ENCODE peak calls at places on chromosomes 4 and X, in nine cellular contexts. One of them, this sample, is unnamed.
A peak's percentile ranks its signal among the peaks of the same experiment; 100 is the strongest.

GRCh38 chr4:21451032-21451431 is 497.5 kb downstream of the KCNIP4 start:
- DNase-seq in KBM-7: no peak
- DNase-seq in neural crest cell: no peak
- DNase-seq in AG08395: no peak
- DNase-seq in sciatic nerve: no peak
- DNase-seq in stimulated activated CD8-positive, alpha-beta memory T cell treated with anti-CD3 and anti-CD28 coated beads, Interleukin-12 subunit alpha, Interleukin-12 subunit beta, amount 100 ng/mL, for 4 hours: no peak
- DNase-seq in NCI-H1105: no peak
- DNase-seq in AG04449: no peak
- DNase-seq in GM19239: no peak
- DNase-seq in this sample: peak; percentile 74

GRCh38 chr4:71201817-71202576 is 136.8 kb upstream of the SLC4A4 start:
- DNase-seq in KBM-7: no peak
- DNase-seq in neural crest cell: no peak
- DNase-seq in AG04449: no peak
- DNase-seq in AG08395: no peak
- DNase-seq in stimulated activated CD8-positive, alpha-beta memory T cell treated with anti-CD3 and anti-CD28 coated beads, Interleukin-12 subunit alpha, Interleukin-12 subunit beta, amount 100 ng/mL, for 4 hours: no peak
- DNase-seq in sciatic nerve: no peak
- DNase-seq in GM19239: no peak
- DNase-seq in NCI-H1105: no peak
- DNase-seq in this sample: no peak

GRCh38 chrX:108070891-108071290 is 20.5 kb downstream of the PSMD10 start:
- DNase-seq in NCI-H1105: no peak
- DNase-seq in AG04449: no peak
- DNase-seq in stimulated activated CD8-positive, alpha-beta memory T cell treated with anti-CD3 and anti-CD28 coated beads, Interleukin-12 subunit alpha, Interleukin-12 subunit beta, amount 100 ng/mL, for 4 hours: no peak
- DNase-seq in KBM-7: no peak
- DNase-seq in sciatic nerve: no peak
- DNase-seq in neural crest cell: no peak
- DNase-seq in AG08395: peak; percentile 9
- DNase-seq in GM19239: no peak
- DNase-seq in this sample: no peak

GRCh38 chr4:134027931-134028330 is 173.7 kb downstream of the PABPC4L start:
- DNase-seq in NCI-H1105: no peak
- DNase-seq in GM19239: no peak
- DNase-seq in AG08395: peak; percentile 1
- DNase-seq in sciatic nerve: no peak
- DNase-seq in neural crest cell: no peak
- DNase-seq in stimulated activated CD8-positive, alpha-beta memory T cell treated with anti-CD3 and anti-CD28 coated beads, Interleukin-12 subunit alpha, Interleukin-12 subunit beta, amount 100 ng/mL, for 4 hours: no peak
- DNase-seq in AG04449: no peak
- DNase-seq in KBM-7: no peak
- DNase-seq in this sample: no peak

GRCh38 chr4:23921993-23922392 is 32.1 kb upstream of the PPARGC1A start:
- DNase-seq in NCI-H1105: no peak
- DNase-seq in GM19239: no peak
- DNase-seq in stimulated activated CD8-positive, alpha-beta memory T cell treated with anti-CD3 and anti-CD28 coated beads, Interleukin-12 subunit alpha, Interleukin-12 subunit beta, amount 100 ng/mL, for 4 hours: no peak
- DNase-seq in AG04449: no peak
- DNase-seq in KBM-7: no peak
- DNase-seq in sciatic nerve: no peak
- DNase-seq in AG08395: no peak
- DNase-seq in neural crest cell: no peak
- DNase-seq in this sample: no peak

GRCh38 chrX:86002076-86002896 is 45.1 kb downstream of the CHM start:
- DNase-seq in AG08395: no peak
- DNase-seq in NCI-H1105: no peak
- DNase-seq in KBM-7: peak; percentile 60
- DNase-seq in AG04449: no peak
- DNase-seq in stimulated activated CD8-positive, alpha-beta memory T cell treated with anti-CD3 and anti-CD28 coated beads, Interleukin-12 subunit alpha, Interleukin-12 subunit beta, amount 100 ng/mL, for 4 hours: no peak
- DNase-seq in GM19239: no peak
- DNase-seq in neural crest cell: no peak
- DNase-seq in sciatic nerve: no peak
- DNase-seq in this sample: no peak

GRCh38 chr4:186190456-186191265 is 706 bp upstream of the CYP4V2 start:
- DNase-seq in neural crest cell: no peak
- DNase-seq in AG04449: no peak
- DNase-seq in GM19239: peak; percentile 34
- DNase-seq in NCI-H1105: peak; percentile 13
- DNase-seq in sciatic nerve: peak; percentile 74
- DNase-seq in AG08395: peak; percentile 41
- DNase-seq in stimulated activated CD8-positive, alpha-beta memory T cell treated with anti-CD3 and anti-CD28 coated beads, Interleukin-12 subunit alpha, Interleukin-12 subunit beta, amount 100 ng/mL, for 4 hours: peak; percentile 15
- DNase-seq in KBM-7: no peak
- DNase-seq in this sample: peak; percentile 5

GRCh38 chr4:170990989-170991589 is 822.1 kb upstream of the GALNTL6 start:
- DNase-seq in AG08395: no peak
- DNase-seq in NCI-H1105: no peak
- DNase-seq in AG04449: no peak
- DNase-seq in sciatic nerve: no peak
- DNase-seq in GM19239: peak; percentile 2
- DNase-seq in neural crest cell: peak; percentile 19
- DNase-seq in stimulated activated CD8-positive, alpha-beta memory T cell treated with anti-CD3 and anti-CD28 coated beads, Interleukin-12 subunit alpha, Interleukin-12 subunit beta, amount 100 ng/mL, for 4 hours: no peak
- DNase-seq in KBM-7: peak; percentile 77
- DNase-seq in this sample: no peak

GRCh38 chr4:189187531-189188052 is 753.1 kb upstream of the FRG1 start:
- DNase-seq in stimulated activated CD8-positive, alpha-beta memory T cell treated with anti-CD3 and anti-CD28 coated beads, Interleukin-12 subunit alpha, Interleukin-12 subunit beta, amount 100 ng/mL, for 4 hours: no peak
- DNase-seq in GM19239: no peak
- DNase-seq in sciatic nerve: no peak
- DNase-seq in AG08395: no peak
- DNase-seq in NCI-H1105: no peak
- DNase-seq in AG04449: no peak
- DNase-seq in neural crest cell: no peak
- DNase-seq in KBM-7: no peak
- DNase-seq in this sample: no peak

GRCh38 chr4:13670456-13671150 is 43.1 kb upstream of the BOD1L1 start:
- DNase-seq in GM19239: no peak
- DNase-seq in KBM-7: no peak
- DNase-seq in AG04449: no peak
- DNase-seq in AG08395: no peak
- DNase-seq in stimulated activated CD8-positive, alpha-beta memory T cell treated with anti-CD3 and anti-CD28 coated beads, Interleukin-12 subunit alpha, Interleukin-12 subunit beta, amount 100 ng/mL, for 4 hours: no peak
- DNase-seq in sciatic nerve: no peak
- DNase-seq in neural crest cell: no peak
- DNase-seq in NCI-H1105: no peak
- DNase-seq in this sample: no peak

GRCh38 chrX:18415386-18415785 is 10.0 kb upstream of the CDKL5 start:
- DNase-seq in neural crest cell: no peak
- DNase-seq in AG04449: no peak
- DNase-seq in NCI-H1105: no peak
- DNase-seq in GM19239: no peak
- DNase-seq in stimulated activated CD8-positive, alpha-beta memory T cell treated with anti-CD3 and anti-CD28 coated beads, Interleukin-12 subunit alpha, Interleukin-12 subunit beta, amount 100 ng/mL, for 4 hours: no peak
- DNase-seq in sciatic nerve: no peak
- DNase-seq in AG08395: no peak
- DNase-seq in KBM-7: no peak
- DNase-seq in this sample: no peak

GRCh38 chr4:92234393-92235176 is 69.2 kb upstream of the GRID2 start:
- DNase-seq in neural crest cell: no peak
- DNase-seq in GM19239: no peak
- DNase-seq in NCI-H1105: no peak
- DNase-seq in AG08395: peak; percentile 5
- DNase-seq in KBM-7: no peak
- DNase-seq in sciatic nerve: no peak
- DNase-seq in stimulated activated CD8-positive, alpha-beta memory T cell treated with anti-CD3 and anti-CD28 coated beads, Interleukin-12 subunit alpha, Interleukin-12 subunit beta, amount 100 ng/mL, for 4 hours: no peak
- DNase-seq in AG04449: peak; percentile 93
- DNase-seq in this sample: no peak

GRCh38 chr4:126268106-126268505 is 953.4 kb downstream of the FAT4 start:
- DNase-seq in NCI-H1105: no peak
- DNase-seq in AG08395: peak; percentile 7
- DNase-seq in AG04449: no peak
- DNase-seq in KBM-7: no peak
- DNase-seq in sciatic nerve: no peak
- DNase-seq in stimulated activated CD8-positive, alpha-beta memory T cell treated with anti-CD3 and anti-CD28 coated beads, Interleukin-12 subunit alpha, Interleukin-12 subunit beta, amount 100 ng/mL, for 4 hours: no peak
- DNase-seq in GM19239: no peak
- DNase-seq in neural crest cell: no peak
- DNase-seq in this sample: no peak

GRCh38 chr4:123750044-123750443 is 353.4 kb downstream of the SPRY1 start:
- DNase-seq in KBM-7: peak; percentile 37
- DNase-seq in sciatic nerve: no peak
- DNase-seq in neural crest cell: no peak
- DNase-seq in stimulated activated CD8-positive, alpha-beta memory T cell treated with anti-CD3 and anti-CD28 coated beads, Interleukin-12 subunit alpha, Interleukin-12 subunit beta, amount 100 ng/mL, for 4 hours: no peak
- DNase-seq in GM19239: no peak
- DNase-seq in NCI-H1105: no peak
- DNase-seq in AG08395: no peak
- DNase-seq in AG04449: no peak
- DNase-seq in this sample: no peak

GRCh38 chr4:89100853-89101252 is 10.5 kb upstream of the TIGD2 start:
- DNase-seq in GM19239: no peak
- DNase-seq in AG08395: no peak
- DNase-seq in AG04449: no peak
- DNase-seq in sciatic nerve: no peak
- DNase-seq in NCI-H1105: no peak
- DNase-seq in KBM-7: no peak
- DNase-seq in neural crest cell: no peak
- DNase-seq in stimulated activated CD8-positive, alpha-beta memory T cell treated with anti-CD3 and anti-CD28 coated beads, Interleukin-12 subunit alpha, Interleukin-12 subunit beta, amount 100 ng/mL, for 4 hours: no peak
- DNase-seq in this sample: no peak

GRCh38 chr4:61532324-61532723 is 332.2 kb downstream of the ADGRL3 start:
- DNase-seq in KBM-7: no peak
- DNase-seq in GM19239: no peak
- DNase-seq in neural crest cell: peak; percentile 12
- DNase-seq in NCI-H1105: peak; percentile 4
- DNase-seq in sciatic nerve: no peak
- DNase-seq in stimulated activated CD8-positive, alpha-beta memory T cell treated with anti-CD3 and anti-CD28 coated beads, Interleukin-12 subunit alpha, Interleukin-12 subunit beta, amount 100 ng/mL, for 4 hours: no peak
- DNase-seq in AG08395: no peak
- DNase-seq in AG04449: no peak
- DNase-seq in this sample: no peak

GRCh38 chrX:107632291-107632690 is 4.0 kb downstream of the PRPS1 start:
- DNase-seq in AG04449: no peak
- DNase-seq in stimulated activated CD8-positive, alpha-beta memory T cell treated with anti-CD3 and anti-CD28 coated beads, Interleukin-12 subunit alpha, Interleukin-12 subunit beta, amount 100 ng/mL, for 4 hours: no peak
- DNase-seq in GM19239: no peak
- DNase-seq in neural crest cell: no peak
- DNase-seq in NCI-H1105: no peak
- DNase-seq in KBM-7: no peak
- DNase-seq in AG08395: no peak
- DNase-seq in sciatic nerve: no peak
- DNase-seq in this sample: no peak

GRCh38 chr4:182874946-182875345 is 42.2 kb downstream of the DCTD start:
- DNase-seq in stimulated activated CD8-positive, alpha-beta memory T cell treated with anti-CD3 and anti-CD28 coated beads, Interleukin-12 subunit alpha, Interleukin-12 subunit beta, amount 100 ng/mL, for 4 hours: no peak
- DNase-seq in neural crest cell: no peak
- DNase-seq in KBM-7: no peak
- DNase-seq in GM19239: no peak
- DNase-seq in AG04449: no peak
- DNase-seq in sciatic nerve: no peak
- DNase-seq in NCI-H1105: no peak
- DNase-seq in AG08395: no peak
- DNase-seq in this sample: no peak

GRCh38 chr4:96766359-96766758 is 926.5 kb downstream of the PDHA2 start:
- DNase-seq in NCI-H1105: no peak
- DNase-seq in GM19239: no peak
- DNase-seq in AG04449: no peak
- DNase-seq in AG08395: no peak
- DNase-seq in neural crest cell: no peak
- DNase-seq in sciatic nerve: no peak
- DNase-seq in KBM-7: no peak
- DNase-seq in stimulated activated CD8-positive, alpha-beta memory T cell treated with anti-CD3 and anti-CD28 coated beads, Interleukin-12 subunit alpha, Interleukin-12 subunit beta, amount 100 ng/mL, for 4 hours: no peak
- DNase-seq in this sample: no peak

GRCh38 chrX:153333271-153333670 is 682 bp upstream of the ZNF275 start:
- DNase-seq in sciatic nerve: no peak
- DNase-seq in NCI-H1105: no peak
- DNase-seq in AG08395: no peak
- DNase-seq in AG04449: peak; percentile 53
- DNase-seq in neural crest cell: no peak
- DNase-seq in KBM-7: no peak
- DNase-seq in stimulated activated CD8-positive, alpha-beta memory T cell treated with anti-CD3 and anti-CD28 coated beads, Interleukin-12 subunit alpha, Interleukin-12 subunit beta, amount 100 ng/mL, for 4 hours: no peak
- DNase-seq in GM19239: no peak
- DNase-seq in this sample: no peak

GRCh38 chrX:123830309-123830708 is 29.5 kb upstream of the XIAP start:
- DNase-seq in GM19239: peak; percentile 9
- DNase-seq in stimulated activated CD8-positive, alpha-beta memory T cell treated with anti-CD3 and anti-CD28 coated beads, Interleukin-12 subunit alpha, Interleukin-12 subunit beta, amount 100 ng/mL, for 4 hours: no peak
- DNase-seq in neural crest cell: no peak
- DNase-seq in NCI-H1105: no peak
- DNase-seq in sciatic nerve: no peak
- DNase-seq in KBM-7: peak; percentile 89
- DNase-seq in AG04449: no peak
- DNase-seq in AG08395: peak; percentile 30
- DNase-seq in this sample: no peak

GRCh38 chr4:38101563-38101962 is 141.4 kb downstream of the PTTG2 start:
- DNase-seq in AG04449: peak; percentile 80
- DNase-seq in NCI-H1105: no peak
- DNase-seq in stimulated activated CD8-positive, alpha-beta memory T cell treated with anti-CD3 and anti-CD28 coated beads, Interleukin-12 subunit alpha, Interleukin-12 subunit beta, amount 100 ng/mL, for 4 hours: no peak
- DNase-seq in GM19239: no peak
- DNase-seq in neural crest cell: no peak
- DNase-seq in KBM-7: no peak
- DNase-seq in AG08395: peak; percentile 44
- DNase-seq in sciatic nerve: no peak
- DNase-seq in this sample: no peak

GRCh38 chr4:60724623-60725022 is 475.5 kb upstream of the ADGRL3 start:
- DNase-seq in GM19239: no peak
- DNase-seq in sciatic nerve: no peak
- DNase-seq in NCI-H1105: no peak
- DNase-seq in stimulated activated CD8-positive, alpha-beta memory T cell treated with anti-CD3 and anti-CD28 coated beads, Interleukin-12 subunit alpha, Interleukin-12 subunit beta, amount 100 ng/mL, for 4 hours: no peak
- DNase-seq in AG08395: peak; percentile 83
- DNase-seq in AG04449: peak; percentile 79
- DNase-seq in KBM-7: no peak
- DNase-seq in neural crest cell: no peak
- DNase-seq in this sample: no peak

GRCh38 chr4:82770607-82771006 is 28.0 kb downstream of the SCD5 start:
- DNase-seq in neural crest cell: no peak
- DNase-seq in AG08395: no peak
- DNase-seq in NCI-H1105: no peak
- DNase-seq in KBM-7: no peak
- DNase-seq in sciatic nerve: no peak
- DNase-seq in GM19239: no peak
- DNase-seq in stimulated activated CD8-positive, alpha-beta memory T cell treated with anti-CD3 and anti-CD28 coated beads, Interleukin-12 subunit alpha, Interleukin-12 subunit beta, amount 100 ng/mL, for 4 hours: no peak
- DNase-seq in AG04449: no peak
- DNase-seq in this sample: peak; percentile 39

GRCh38 chrX:150736478-150736877 is 43.3 kb downstream of the MTMR1 start:
- DNase-seq in GM19239: no peak
- DNase-seq in NCI-H1105: no peak
- DNase-seq in stimulated activated CD8-positive, alpha-beta memory T cell treated with anti-CD3 and anti-CD28 coated beads, Interleukin-12 subunit alpha, Interleukin-12 subunit beta, amount 100 ng/mL, for 4 hours: no peak
- DNase-seq in sciatic nerve: no peak
- DNase-seq in neural crest cell: no peak
- DNase-seq in AG04449: no peak
- DNase-seq in AG08395: no peak
- DNase-seq in KBM-7: no peak
- DNase-seq in this sample: no peak

GRCh38 chr4:185573651-185574199 is 38.4 kb upstream of the PDLIM3 start:
- DNase-seq in KBM-7: no peak
- DNase-seq in NCI-H1105: no peak
- DNase-seq in stimulated activated CD8-positive, alpha-beta memory T cell treated with anti-CD3 and anti-CD28 coated beads, Interleukin-12 subunit alpha, Interleukin-12 subunit beta, amount 100 ng/mL, for 4 hours: no peak
- DNase-seq in sciatic nerve: no peak
- DNase-seq in AG04449: no peak
- DNase-seq in neural crest cell: no peak
- DNase-seq in GM19239: no peak
- DNase-seq in AG08395: peak; percentile 72
- DNase-seq in this sample: no peak

GRCh38 chr4:101031971-101032370 is 315.4 kb downstream of the PPP3CA start:
- DNase-seq in NCI-H1105: no peak
- DNase-seq in KBM-7: no peak
- DNase-seq in AG04449: no peak
- DNase-seq in neural crest cell: no peak
- DNase-seq in GM19239: no peak
- DNase-seq in sciatic nerve: no peak
- DNase-seq in AG08395: no peak
- DNase-seq in stimulated activated CD8-positive, alpha-beta memory T cell treated with anti-CD3 and anti-CD28 coated beads, Interleukin-12 subunit alpha, Interleukin-12 subunit beta, amount 100 ng/mL, for 4 hours: no peak
- DNase-seq in this sample: no peak

GRCh38 chr4:122874194-122874593 is 47.6 kb downstream of the FGF2 start:
- DNase-seq in AG08395: peak; percentile 67
- DNase-seq in stimulated activated CD8-positive, alpha-beta memory T cell treated with anti-CD3 and anti-CD28 coated beads, Interleukin-12 subunit alpha, Interleukin-12 subunit beta, amount 100 ng/mL, for 4 hours: no peak
- DNase-seq in neural crest cell: no peak
- DNase-seq in GM19239: no peak
- DNase-seq in NCI-H1105: no peak
- DNase-seq in sciatic nerve: no peak
- DNase-seq in AG04449: peak; percentile 50
- DNase-seq in KBM-7: no peak
- DNase-seq in this sample: no peak

GRCh38 chr4:154911097-154911496 is 130.0 kb downstream of the RBM46 start:
- DNase-seq in NCI-H1105: no peak
- DNase-seq in neural crest cell: no peak
- DNase-seq in GM19239: no peak
- DNase-seq in sciatic nerve: no peak
- DNase-seq in KBM-7: no peak
- DNase-seq in AG08395: no peak
- DNase-seq in AG04449: no peak
- DNase-seq in stimulated activated CD8-positive, alpha-beta memory T cell treated with anti-CD3 and anti-CD28 coated beads, Interleukin-12 subunit alpha, Interleukin-12 subunit beta, amount 100 ng/mL, for 4 hours: no peak
- DNase-seq in this sample: no peak

GRCh38 chr4:101670897-101671296 is 119.6 kb upstream of the BANK1 start:
- DNase-seq in stimulated activated CD8-positive, alpha-beta memory T cell treated with anti-CD3 and anti-CD28 coated beads, Interleukin-12 subunit alpha, Interleukin-12 subunit beta, amount 100 ng/mL, for 4 hours: no peak
- DNase-seq in sciatic nerve: no peak
- DNase-seq in KBM-7: no peak
- DNase-seq in GM19239: no peak
- DNase-seq in NCI-H1105: no peak
- DNase-seq in AG04449: no peak
- DNase-seq in AG08395: no peak
- DNase-seq in neural crest cell: no peak
- DNase-seq in this sample: no peak

This sample was measured in cerebellar nuclear complex.